ENCODE peak calls at places on chromosomes 16 and 17, in nine cellular contexts. P is thoracic aorta; H is tibial artery; R is psoas muscle; O is CD4-positive, alpha-beta T cell; F is left ventricle myocardium inferior; Q is gastrocnemius medialis; U is PC-3; A is GM12865. J is an unnamed sample.

GRCh38 chr17:2025220-2025621 is at the start of gene RTN4RL1:
- DNase-seq in P (no peak), H (peak; percentile 68), R (peak; percentile 67), O (peak; percentile 76), F (peak; percentile 78), Q (peak; percentile 47), U (peak; percentile 88), A (peak; percentile 42), J (no peak)

GRCh38 chr17:81154961-81155360 is 10.3 kb upstream of the PVALEF start:
- DNase-seq in P (no peak), H (no peak), R (peak; percentile 8), O (no peak), F (no peak), Q (no peak), U (no peak), A (no peak), J (no peak)

GRCh38 chr17:51731941-51732722 is 426.4 kb downstream of the CA10 start:
- DNase-seq in P (no peak), H (no peak), R (no peak), O (no peak), F (no peak), Q (no peak), U (no peak), A (no peak), J (no peak)

GRCh38 chr16:17290237-17290636 is 180.5 kb downstream of the XYLT1 start:
- DNase-seq in P (no peak), H (no peak), R (no peak), O (no peak), F (no peak), Q (peak; percentile 56), U (no peak), A (no peak), J (no peak)

GRCh38 chr17:9456265-9456664 is 119.4 kb downstream of the STX8 start:
- DNase-seq in P (no peak), H (no peak), R (no peak), O (no peak), F (peak; percentile 26), Q (no peak), U (no peak), A (peak; percentile 37), J (no peak)

GRCh38 chr16:83441523-83441922 is 366.3 kb upstream of the HSBP1 start:
- DNase-seq in P (no peak), H (no peak), R (no peak), O (no peak), F (no peak), Q (no peak), U (no peak), A (no peak), J (no peak)

GRCh38 chr16:72467157-72467759 is 295.3 kb upstream of the PMFBP1 start:
- DNase-seq in P (no peak), H (no peak), R (no peak), O (no peak), F (no peak), Q (no peak), U (peak; percentile 54), A (peak; percentile 61), J (peak; percentile 46)

GRCh38 chr17:8186787-8187516 is 3.0 kb downstream of the BORCS6 start:
- DNase-seq in P (peak; percentile 81), H (peak; percentile 96), R (peak; percentile 87), O (peak; percentile 90), F (peak; percentile 91), Q (peak; percentile 88), U (peak; percentile 95), A (peak; percentile 97), J (peak; percentile 98)

GRCh38 chr16:68884391-68884790 is 41.1 kb downstream of the TANGO6 start:
- DNase-seq in P (no peak), H (no peak), R (no peak), O (no peak), F (no peak), Q (no peak), U (no peak), A (no peak), J (no peak)

GRCh38 chr16:78237346-78237745 is 137.9 kb downstream of the WWOX start:
- DNase-seq in P (no peak), H (no peak), R (no peak), O (no peak), F (peak; percentile 20), Q (no peak), U (no peak), A (no peak), J (no peak)

GRCh38 chr17:38996660-38997337 is 29.6 kb upstream of the FBXO47 start:
- DNase-seq in P (no peak), H (no peak), R (no peak), O (no peak), F (no peak), Q (no peak), U (no peak), A (no peak), J (peak; percentile 54)

GRCh38 chr17:47895254-47895855 is 681 bp upstream of the SP2 start:
- DNase-seq in P (no peak), H (peak; percentile 40), R (peak; percentile 39), O (peak; percentile 38), F (no peak), Q (no peak), U (peak; percentile 56), A (peak; percentile 37), J (peak; percentile 15)

GRCh38 chr17:50331085-50331791 is 14.7 kb upstream of the XYLT2 start:
- DNase-seq in P (no peak), H (no peak), R (no peak), O (no peak), F (no peak), Q (no peak), U (peak; percentile 97), A (peak; percentile 36), J (peak; percentile 85)

GRCh38 chr16:57795431-57795878 is 6.8 kb downstream of the KIFC3 start:
- DNase-seq in P (no peak), H (no peak), R (peak; percentile 35), O (no peak), F (peak; percentile 41), Q (peak; percentile 37), U (peak; percentile 72), A (peak; percentile 70), J (no peak)

GRCh38 chr17:43591750-43592562 is 45.8 kb upstream of the ETV4 start:
- DNase-seq in P (peak; percentile 28), H (peak; percentile 77), R (peak; percentile 76), O (no peak), F (peak; percentile 86), Q (peak; percentile 9), U (peak; percentile 86), A (peak; percentile 20), J (peak; percentile 57)

GRCh38 chr16:87234601-87235000 is 82.6 kb downstream of the C16orf95 start:
- DNase-seq in P (no peak), H (no peak), R (no peak), O (no peak), F (no peak), Q (no peak), U (no peak), A (no peak), J (no peak)

GRCh38 chr16:87233928-87234327 is 83.3 kb downstream of the C16orf95 start:
- DNase-seq in P (no peak), H (no peak), R (no peak), O (no peak), F (no peak), Q (no peak), U (no peak), A (peak; percentile 30), J (peak; percentile 30)

GRCh38 chr16:87238371-87238715 is 78.8 kb downstream of the C16orf95 start:
- DNase-seq in P (no peak), H (no peak), R (no peak), O (no peak), F (no peak), Q (no peak), U (no peak), A (no peak), J (no peak)

GRCh38 chr16:87236516-87237115 is 80.6 kb downstream of the C16orf95 start:
- DNase-seq in P (no peak), H (no peak), R (no peak), O (no peak), F (no peak), Q (no peak), U (no peak), A (no peak), J (no peak)

DNA sequence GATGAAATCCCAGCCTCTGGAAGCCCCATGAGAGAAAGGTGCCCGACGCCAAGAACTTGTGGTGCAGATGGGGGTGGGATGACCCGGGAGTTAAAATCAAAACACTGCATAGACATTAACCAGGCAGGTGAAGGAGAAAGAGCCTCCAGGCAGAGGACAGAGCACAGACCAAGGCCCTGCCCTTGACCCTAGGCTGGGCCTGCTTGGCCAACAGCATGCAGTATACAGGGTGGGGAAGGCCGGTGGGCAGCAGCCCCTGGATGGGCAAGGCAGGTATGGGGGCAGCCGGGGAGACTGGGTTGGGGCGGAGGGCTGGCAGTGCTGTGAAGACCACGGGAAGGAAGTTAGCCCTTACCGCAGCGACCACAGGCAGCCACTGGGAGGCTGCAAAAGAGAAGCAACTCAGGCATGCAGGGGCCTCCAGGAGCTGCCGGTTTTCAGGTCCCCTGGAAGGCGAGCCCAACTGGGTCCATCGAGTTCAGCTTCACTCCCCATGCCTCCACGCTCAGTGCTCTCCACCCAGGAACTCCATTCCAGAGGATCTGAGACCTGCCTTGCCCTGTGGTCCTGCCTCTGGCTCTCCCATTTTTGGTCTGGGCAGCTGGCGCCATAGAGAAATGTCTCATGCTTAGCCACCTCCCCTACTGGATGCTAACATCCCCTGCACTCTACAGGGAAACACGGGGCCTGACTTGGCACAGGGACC is 81.2 kb downstream of the C16orf95 start:
- DNase-seq in P (no peak), H (no peak), R (no peak), O (no peak), F (no peak), Q (no peak), U (no peak), A (peak; percentile 17), J (no peak)
- TF ChIP-seq CTCF in P (no peak), H (no peak), R (no peak), O (no peak), F (no peak), Q (no peak), U (peak; percentile 32), A (no peak), J (no peak)

DNA sequence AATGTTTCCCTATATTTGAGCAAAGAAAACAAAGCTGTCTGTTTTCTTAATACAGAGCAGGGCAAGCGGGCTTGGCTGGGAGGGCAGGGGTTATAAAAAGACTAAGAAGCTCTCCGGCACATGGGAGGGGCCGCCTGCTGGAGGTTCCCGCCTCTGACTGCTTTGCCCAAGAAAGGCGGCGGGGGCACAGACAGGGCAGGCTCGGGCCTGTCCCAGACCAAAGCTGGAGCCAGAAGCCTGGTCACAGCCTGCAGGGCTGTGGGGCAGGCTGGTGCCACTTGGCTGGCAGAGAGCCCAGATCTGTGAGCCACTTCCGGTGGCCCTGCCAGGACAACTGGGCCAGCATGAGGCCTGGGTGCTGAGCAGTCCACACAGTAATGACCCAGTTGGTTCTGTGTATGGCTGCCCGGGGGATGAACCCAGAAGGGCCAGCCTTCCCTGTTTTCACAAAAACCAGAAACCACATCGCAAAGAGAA is 89.4 kb downstream of the LITAF start:
- DNase-seq in P (peak; percentile 94), H (peak; percentile 96), R (peak; percentile 92), O (no peak), F (peak; percentile 89), Q (peak; percentile 94), U (peak; percentile 76), A (peak; percentile 56), J (peak; percentile 74)
- TF ChIP-seq CTCF in P (peak; percentile 21), H (peak; percentile 20), R (no peak), O (no peak), F (peak; percentile 28), Q (no peak), U (no peak), A (no peak), J (peak; percentile 47)

GRCh38 chr17:71633391-71633849 is 487.4 kb upstream of the SOX9 start:
- DNase-seq in P (no peak), H (no peak), R (no peak), O (no peak), F (no peak), Q (no peak), U (peak; percentile 98), A (no peak), J (peak; percentile 90)
- TF ChIP-seq CTCF in P (no peak), H (no peak), R (no peak), O (no peak), F (no peak), Q (no peak), U (no peak), A (no peak), J (no peak)

GRCh38 chr16:15457958-15458357 is 23.6 kb downstream of the BMERB1 start:
- DNase-seq in P (no peak), H (no peak), R (no peak), O (no peak), F (no peak), Q (no peak), U (peak; percentile 15), A (no peak), J (no peak)
- TF ChIP-seq CTCF in P (no peak), H (no peak), R (peak; percentile 37), O (no peak), F (no peak), Q (peak; percentile 43), U (peak; percentile 19), A (no peak), J (no peak)